ENCODE peak calls at places on chromosomes 12 and 14, in eight cellular contexts. M is M059J; G is adipocyte; D is central memory CD4-positive, alpha-beta T cell; Q is mesothelial cell of epicardium; U is endodermal cell; N is dorsolateral prefrontal cortex; I is H4. H is an unnamed sample.

GRCh38 chr14:103543721-103544626 is 15.0 kb downstream of the TRMT61A start:
- DNase-seq in M (no peak), G (no peak), D (no peak), Q (no peak), U (no peak), N (peak), I (no peak), H (peak)

GRCh38 chr12:47799357-47799955 is 20.2 kb downstream of the HDAC7 start:
- DNase-seq in M (no peak), G (no peak), D (no peak), Q (no peak), U (no peak), N (no peak), I (no peak), H (peak)

GRCh38 chr14:85702937-85703336 is 173.0 kb downstream of the FLRT2 start:
- DNase-seq in M (no peak), G (peak), D (no peak), Q (no peak), U (no peak), N (no peak), I (no peak), H (no peak)

GRCh38 chr14:86799244-86799647 is 1193.7 kb downstream of the GALC start:
- DNase-seq in M (peak), G (peak), D (no peak), Q (no peak), U (no peak), N (no peak), I (peak), H (peak)

GRCh38 chr14:104735830-104736642 is 12.0 kb downstream of the ADSS1 start:
- DNase-seq in M (peak), G (peak), D (no peak), Q (no peak), U (no peak), N (peak), I (peak), H (peak)

GRCh38 chr12:66354291-66354690 is 52.0 kb downstream of the HELB start:
- DNase-seq in M (peak), G (no peak), D (no peak), Q (no peak), U (no peak), N (no peak), I (no peak), H (peak)

GRCh38 chr14:55438066-55438683 is 2.2 kb downstream of the TBPL2 start:
- DNase-seq in M (peak), G (peak), D (no peak), Q (no peak), U (peak), N (no peak), I (peak), H (peak)

GRCh38 chr14:105864651-105865265 is 338.4 kb downstream of the TMEM121 start:
- DNase-seq in M (no peak), G (no peak), D (no peak), Q (peak), U (peak), N (no peak), I (no peak), H (no peak)

GRCh38 chr12:12979151-12979550 is 20.9 kb downstream of the HEBP1 start:
- DNase-seq in M (no peak), G (peak), D (no peak), Q (no peak), U (no peak), N (no peak), I (no peak), H (no peak)

GRCh38 chr12:19375888-19376287 is 63.4 kb upstream of the AEBP2 start:
- DNase-seq in M (no peak), G (no peak), D (no peak), Q (no peak), U (no peak), N (no peak), I (no peak), H (no peak)

GRCh38 chr14:53796734-53797133 is 159.9 kb downstream of the BMP4 start:
- DNase-seq in M (no peak), G (no peak), D (no peak), Q (no peak), U (no peak), N (no peak), I (no peak), H (no peak)

GRCh38 chr12:27595231-27595642 is 71.2 kb downstream of the PPFIBP1 start:
- DNase-seq in M (peak), G (peak), D (no peak), Q (no peak), U (no peak), N (peak), I (peak), H (peak)

GRCh38 chr12:66156654-66157053 is 13.1 kb downstream of the TMBIM4 start:
- DNase-seq in M (peak), G (no peak), D (no peak), Q (no peak), U (no peak), N (no peak), I (no peak), H (no peak)

GRCh38 chr14:91303091-91303923 is 58.8 kb upstream of the GPR68 start:
- DNase-seq in M (no peak), G (no peak), D (no peak), Q (no peak), U (peak), N (no peak), I (no peak), H (no peak)

GRCh38 chr12:50549885-50550284 is 45.1 kb downstream of the DIP2B start:
- DNase-seq in M (no peak), G (no peak), D (no peak), Q (no peak), U (no peak), N (no peak), I (no peak), H (no peak)

GRCh38 chr12:8890313-8891084 is 23.8 kb upstream of the PHC1 start:
- DNase-seq in M (peak), G (peak), D (peak), Q (peak), U (peak), N (peak), I (peak), H (peak)

GRCh38 chr12:29153231-29153630 is 4.2 kb downstream of the FAR2 start:
- DNase-seq in M (no peak), G (no peak), D (no peak), Q (no peak), U (peak), N (no peak), I (no peak), H (peak)

GRCh38 chr14:29926701-29927595 is 699 bp downstream of the PRKD1 start:
- DNase-seq in M (peak), G (peak), D (no peak), Q (peak), U (peak), N (peak), I (no peak), H (peak)

GRCh38 chr14:93240678-93241000 is 33.6 kb downstream of the UBR7 start:
- DNase-seq in M (no peak), G (no peak), D (no peak), Q (no peak), U (no peak), N (no peak), I (no peak), H (no peak)

GRCh38 chr12:15590180-15590826 is 198.9 kb downstream of the EPS8 start:
- DNase-seq in M (peak), G (peak), D (peak), Q (no peak), U (peak), N (peak), I (peak), H (peak)

GRCh38 chr14:64683264-64683663 is 21.0 kb upstream of the PLEKHG3 start:
- DNase-seq in M (no peak), G (no peak), D (no peak), Q (no peak), U (no peak), N (peak), I (no peak), H (peak)

GRCh38 chr12:80200414-80200813 is 101.1 kb downstream of the OTOGL start:
- DNase-seq in M (no peak), G (no peak), D (no peak), Q (no peak), U (no peak), N (no peak), I (no peak), H (no peak)

GRCh38 chr14:89899917-89900680 is 54.4 kb downstream of the EFCAB11 start:
- DNase-seq in M (peak), G (peak), D (no peak), Q (no peak), U (no peak), N (no peak), I (no peak), H (peak)

GRCh38 chr14:102071283-102071998 is 15.4 kb downstream of the HSP90AA1 start:
- DNase-seq in M (peak), G (no peak), D (no peak), Q (no peak), U (no peak), N (no peak), I (peak), H (no peak)

GRCh38 chr12:25734529-25735180 is 181.6 kb upstream of the LMNTD1 start:
- DNase-seq in M (no peak), G (no peak), D (no peak), Q (no peak), U (no peak), N (no peak), I (no peak), H (no peak)

GRCh38 chr14:85483037-85483436 is 46.9 kb upstream of the FLRT2 start:
- DNase-seq in M (no peak), G (no peak), D (no peak), Q (no peak), U (no peak), N (no peak), I (no peak), H (no peak)

GRCh38 chr14:91305650-91306431 is 61.3 kb upstream of the GPR68 start:
- DNase-seq in M (no peak), G (no peak), D (no peak), Q (no peak), U (peak), N (no peak), I (no peak), H (no peak)

GRCh38 chr12:50825372-50825838 is 17.3 kb upstream of the TMPRSS12 start:
- DNase-seq in M (peak), G (peak), D (peak), Q (no peak), U (no peak), N (no peak), I (peak), H (peak)

GRCh38 chr12:98422809-98423208 is 92.6 kb upstream of the TMPO start:
- DNase-seq in M (peak), G (no peak), D (no peak), Q (no peak), U (peak), N (no peak), I (peak), H (no peak)

GRCh38 chr12:24562761-24563392 is 386.0 kb downstream of the BCAT1 start:
- DNase-seq in M (peak), G (peak), D (no peak), Q (no peak), U (peak), N (no peak), I (no peak), H (peak)

GRCh38 chr14:100734031-100734990 is 7.6 kb downstream of the DLK1 start:
- DNase-seq in M (no peak), G (no peak), D (no peak), Q (no peak), U (peak), N (no peak), I (no peak), H (no peak)

GRCh38 chr14:50520947-50521815 is 11.2 kb downstream of the MAP4K5 start:
- DNase-seq in M (peak), G (peak), D (no peak), Q (no peak), U (no peak), N (no peak), I (no peak), H (peak)

GRCh38 chr14:104213301-104214034 is 75.1 kb downstream of the KIF26A start:
- DNase-seq in M (no peak), G (no peak), D (no peak), Q (no peak), U (no peak), N (no peak), I (no peak), H (no peak)

GRCh38 chr12:64457036-64457435 is 5.1 kb downstream of the TBK1 start:
- DNase-seq in M (no peak), G (no peak), D (no peak), Q (no peak), U (no peak), N (no peak), I (no peak), H (no peak)

GRCh38 chr12:121724930-121725329 is 12.4 kb downstream of the TMEM120B start:
- DNase-seq in M (peak), G (no peak), D (no peak), Q (no peak), U (no peak), N (no peak), I (no peak), H (no peak)

GRCh38 chr12:49462103-49462739 is 76.6 kb upstream of the KCNH3 start:
- DNase-seq in M (no peak), G (no peak), D (no peak), Q (no peak), U (no peak), N (peak), I (no peak), H (peak)

GRCh38 chr12:116336542-116337065 is 59.1 kb upstream of the MED13L start:
- DNase-seq in M (no peak), G (no peak), D (peak), Q (no peak), U (no peak), N (no peak), I (no peak), H (no peak)

H was measured in Ammon's horn.